ENCODE peak calls at places on chromosomes 6 and 20, in six cellular contexts. P is GM23338, T is cardiac fibroblast, E is esophagus squamous epithelium, L is progenitor cell of endocrine pancreas, S is lung. Y is an unnamed sample.

GRCh38 chr6:40387127-40387870 is 199.9 kb downstream of the LRFN2 start:
- DNase-seq in P (no peak), T (no peak), E (no peak), L (no peak), S (no peak), Y (no peak)

GRCh38 chr6:35808688-35809087 is 3.5 kb downstream of the LHFPL5 start:
- DNase-seq in P (no peak), T (no peak), E (no peak), L (no peak), S (no peak), Y (no peak)

GRCh38 chr6:37048851-37049734 is 43.6 kb downstream of the FGD2 start:
- DNase-seq in P (no peak), T (peak), E (peak), L (no peak), S (no peak), Y (no peak)

GRCh38 chr6:24078200-24078599 is 47.8 kb upstream of the NRSN1 start:
- DNase-seq in P (no peak), T (no peak), E (no peak), L (no peak), S (no peak), Y (no peak)

GRCh38 chr20:19938421-19938787 is 78.8 kb upstream of the NAA20 start:
- DNase-seq in P (no peak), T (no peak), E (no peak), L (no peak), S (no peak), Y (no peak)

GRCh38 chr6:13427838-13428527 is 59.4 kb downstream of the GFOD1 start:
- DNase-seq in P (peak), T (no peak), E (peak), L (no peak), S (no peak), Y (no peak)

GRCh38 chr6:106163966-106164877 is 78.1 kb downstream of the PRDM1 start:
- DNase-seq in P (no peak), T (peak), E (no peak), L (no peak), S (peak), Y (no peak)

GRCh38 chr6:163133017-163133416 is 281.5 kb upstream of the QKI start:
- DNase-seq in P (peak), T (no peak), E (no peak), L (no peak), S (no peak), Y (no peak)

GRCh38 chr6:44569931-44570385 is 182.5 kb downstream of the CDC5L start:
- DNase-seq in P (no peak), T (peak), E (no peak), L (no peak), S (no peak), Y (no peak)

GRCh38 chr6:148727104-148727503 is 19.7 kb upstream of the UST start:
- DNase-seq in P (no peak), T (no peak), E (no peak), L (no peak), S (no peak), Y (no peak)

GRCh38 chr6:139763468-139764214 is 389.2 kb upstream of the CITED2 start:
- DNase-seq in P (no peak), T (peak), E (no peak), L (no peak), S (no peak), Y (no peak)

GRCh38 chr20:17622086-17622850 is 52.4 kb downstream of the DSTN start:
- DNase-seq in P (no peak), T (no peak), E (no peak), L (no peak), S (no peak), Y (no peak)

GRCh38 chr6:12958052-12958706 is 241.6 kb downstream of the PHACTR1 start:
- DNase-seq in P (peak), T (peak), E (no peak), L (no peak), S (no peak), Y (no peak)

GRCh38 chr6:71510057-71510713 is 221.6 kb downstream of the OGFRL1 start:
- DNase-seq in P (peak), T (peak), E (no peak), L (no peak), S (peak), Y (no peak)

GRCh38 chr6:166626177-166627038 is 643 bp downstream of the RPS6KA2 start:
- DNase-seq in P (peak), T (peak), E (no peak), L (peak), S (peak), Y (peak)

GRCh38 chr20:45257711-45258110 is 3.3 kb upstream of the SLPI start:
- DNase-seq in P (no peak), T (no peak), E (no peak), L (no peak), S (no peak), Y (no peak)

GRCh38 chr6:145071836-145072235 is 663.5 kb downstream of the EPM2A start:
- DNase-seq in P (no peak), T (no peak), E (no peak), L (no peak), S (no peak), Y (no peak)

GRCh38 chr20:61331542-61331941 is 79.5 kb downstream of the CDH4 start:
- DNase-seq in P (no peak), T (no peak), E (peak), L (no peak), S (no peak), Y (no peak)

GRCh38 chr6:41724638-41725501 is 10.5 kb downstream of the TFEB start:
- DNase-seq in P (no peak), T (no peak), E (no peak), L (no peak), S (no peak), Y (no peak)
- TF ChIP-seq CTCF in P (no peak), T (no peak), E (no peak), L (no peak), S (no peak), Y (no peak)

DNA sequence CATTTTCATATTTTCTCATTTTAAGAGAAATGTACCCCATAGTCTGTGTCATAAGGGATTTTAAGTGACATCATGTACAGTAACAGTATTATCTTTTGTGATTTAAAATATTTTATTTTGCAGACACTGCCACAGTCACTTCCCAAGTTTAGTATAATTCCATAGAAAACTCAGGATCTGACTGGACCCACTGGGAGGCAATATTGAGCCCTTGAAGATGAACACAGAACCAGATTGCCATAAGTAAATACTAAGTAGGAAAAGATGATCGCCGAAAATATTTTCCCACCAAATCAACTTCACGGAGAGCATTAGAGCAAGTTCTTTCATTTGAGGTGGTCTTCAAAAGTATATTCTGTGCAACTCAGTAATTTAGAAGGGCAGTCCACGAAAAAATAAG is 17.6 kb upstream of the PKHD1 start:
- DNase-seq in P (no peak), T (no peak), E (no peak), L (no peak), S (no peak), Y (no peak)
- TF ChIP-seq CTCF in P (no peak), T (no peak), E (no peak), L (no peak), S (no peak), Y (no peak)

GRCh38 chr6:87277123-87277522 is 45.3 kb upstream of the SMIM8 start:
- DNase-seq in P (no peak), T (peak), E (no peak), L (no peak), S (no peak), Y (no peak)
- TF ChIP-seq CTCF in P (peak), T (no peak), E (no peak), L (peak), S (no peak), Y (peak)

DNA sequence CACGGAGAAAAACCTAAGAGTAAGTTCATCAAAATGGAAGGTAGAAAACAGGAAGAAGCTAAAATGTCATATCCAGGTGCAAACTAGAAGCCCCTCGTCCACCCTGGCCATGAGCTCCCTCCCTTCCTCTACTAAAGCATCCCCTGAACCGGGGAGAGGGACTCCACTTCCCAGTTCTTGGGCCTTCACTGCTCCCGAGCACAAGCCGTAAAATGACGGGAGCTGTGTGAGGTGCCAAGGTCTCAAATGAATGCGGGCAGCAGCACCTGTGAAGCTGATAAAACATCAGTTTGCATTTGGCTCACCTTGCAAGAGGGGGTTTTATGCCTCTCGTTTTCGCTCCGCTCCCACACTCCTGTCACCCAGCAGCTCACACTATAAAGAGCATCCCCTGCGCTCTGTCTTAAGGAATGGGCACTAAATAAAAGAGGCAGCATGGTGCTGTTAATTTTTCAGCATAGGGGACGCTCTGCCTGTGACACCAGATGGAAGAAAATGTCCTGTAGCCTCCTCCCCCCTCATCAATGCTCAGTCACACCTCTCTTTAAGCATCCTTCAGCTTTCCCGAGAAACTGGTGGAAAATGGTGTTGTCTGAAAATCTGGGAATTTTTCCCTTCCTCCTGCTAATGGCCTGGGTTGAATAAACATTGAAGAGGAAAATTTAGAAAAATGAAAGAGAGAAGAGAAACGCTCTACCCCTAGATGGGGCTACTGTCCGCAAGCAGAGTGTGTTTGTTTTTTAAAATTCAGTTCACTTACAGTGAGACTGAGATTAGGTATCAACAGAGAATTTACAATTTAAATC is 563.0 kb upstream of the AGPAT4 start:
- DNase-seq in P (peak), T (peak), E (no peak), L (no peak), S (no peak), Y (no peak)
- TF ChIP-seq CTCF in P (peak), T (peak), E (no peak), L (peak), S (no peak), Y (peak)

GRCh38 chr6:152398316-152398715 is 238.8 kb downstream of the SYNE1 start:
- DNase-seq in P (no peak), T (no peak), E (no peak), L (no peak), S (no peak), Y (no peak)
- TF ChIP-seq CTCF in P (no peak), T (no peak), E (no peak), L (no peak), S (no peak), Y (no peak)

Y was measured in neural crest cell.